ENCODE peak calls at places on chromosomes 16 and 17, in four cellular contexts. W is SK-N-SH, E is WTC11, Q is K562. V is an unnamed sample.

GRCh38 chr16:67926181-67926742 is 5.4 kb downstream of the CTRL start:
- DNase-seq in W (no peak), E (peak), Q (no peak), V (no peak)

GRCh38 chr16:10923146-10923649 is 19.1 kb downstream of the DEXI start:
- DNase-seq in W (no peak), E (no peak), Q (no peak), V (no peak)

GRCh38 chr16:22618842-22619241 is 108.2 kb downstream of the NPIPB5 start:
- DNase-seq in W (no peak), E (no peak), Q (no peak), V (no peak)

GRCh38 chr17:43982171-43982570 is 22.3 kb upstream of the NAGS start:
- DNase-seq in W (no peak), E (no peak), Q (no peak), V (no peak)

GRCh38 chr16:25433388-25433787 is 175.7 kb upstream of the ZKSCAN2 start:
- DNase-seq in W (no peak), E (no peak), Q (no peak), V (no peak)

GRCh38 chr16:17227278-17227677 is 243.5 kb downstream of the XYLT1 start:
- DNase-seq in W (no peak), E (peak), Q (no peak), V (no peak)

GRCh38 chr16:4373909-4374742 is 2.5 kb downstream of the VASN start:
- DNase-seq in W (no peak), E (peak), Q (peak), V (no peak)

GRCh38 chr17:69762359-69762758 is 312.7 kb upstream of the KCNJ16 start:
- DNase-seq in W (no peak), E (no peak), Q (no peak), V (no peak)

GRCh38 chr16:86991679-86992078 is 325.5 kb downstream of the C16orf95 start:
- DNase-seq in W (no peak), E (no peak), Q (no peak), V (no peak)

GRCh38 chr17:82497483-82498405 is 21.8 kb upstream of the FOXK2 start:
- DNase-seq in W (no peak), E (peak), Q (no peak), V (no peak)

GRCh38 chr16:89320717-89321501 is 103.4 kb downstream of the ZNF778 start:
- DNase-seq in W (no peak), E (peak), Q (peak), V (no peak)

GRCh38 chr17:79561486-79562116 is 49.2 kb downstream of the RBFOX3 start:
- DNase-seq in W (no peak), E (no peak), Q (no peak), V (no peak)

GRCh38 chr16:67298277-67298676 is 18.9 kb downstream of the PLEKHG4 start:
- DNase-seq in W (no peak), E (no peak), Q (no peak), V (no peak)

GRCh38 chr17:27384261-27384701 is 72.0 kb upstream of the KSR1 start:
- DNase-seq in W (no peak), E (no peak), Q (no peak), V (no peak)

GRCh38 chr17:34579017-34579946 is at the start of gene TMEM132E:
- DNase-seq in W (peak), E (peak), Q (no peak), V (no peak)

GRCh38 chr16:8655184-8655717 is 19.2 kb upstream of the ABAT start:
- DNase-seq in W (no peak), E (peak), Q (peak), V (peak)

GRCh38 chr17:37131064-37131463 is 182.3 kb downstream of the AATF start:
- DNase-seq in W (no peak), E (no peak), Q (no peak), V (no peak)

GRCh38 chr17:48056246-48056745 is 8.1 kb downstream of the NFE2L1 start:
- DNase-seq in W (no peak), E (no peak), Q (no peak), V (no peak)

GRCh38 chr17:30958187-30958586 is 12.7 kb upstream of the RNF135 start:
- DNase-seq in W (no peak), E (no peak), Q (no peak), V (no peak)

GRCh38 chr17:27247071-27247957 is 46.6 kb upstream of the WSB1 start:
- DNase-seq in W (no peak), E (no peak), Q (no peak), V (no peak)

GRCh38 chr16:20674684-20675487 is 22.6 kb downstream of the ACSM1 start:
- DNase-seq in W (no peak), E (no peak), Q (no peak), V (no peak)

GRCh38 chr16:80121522-80121909 is 419.3 kb upstream of the DYNLRB2 start:
- DNase-seq in W (no peak), E (no peak), Q (no peak), V (no peak)

GRCh38 chr17:17971431-17972125 is 622 bp downstream of the TOM1L2 start:
- DNase-seq in W (peak), E (no peak), Q (no peak), V (no peak)

GRCh38 chr16:22161999-22162657 is at the start of gene SDR42E2:
- DNase-seq in W (peak), E (peak), Q (peak), V (no peak)

GRCh38 chr17:43224146-43224705 is 4.2 kb downstream of the CCDC200 start:
- DNase-seq in W (no peak), E (no peak), Q (no peak), V (no peak)

GRCh38 chr16:30923554-30924085 is at the start of gene FBXL19:
- DNase-seq in W (peak), E (peak), Q (no peak), V (no peak)

GRCh38 chr17:32197987-32198386 is 55.7 kb downstream of the RHOT1 start:
- DNase-seq in W (no peak), E (no peak), Q (no peak), V (no peak)

GRCh38 chr17:19399750-19400450 is 11.1 kb upstream of the RNF112 start:
- DNase-seq in W (no peak), E (no peak), Q (no peak), V (no peak)

GRCh38 chr17:32763855-32764439 is 113.0 kb downstream of the MYO1D start:
- DNase-seq in W (no peak), E (no peak), Q (no peak), V (no peak)

GRCh38 chr17:10025976-10026785 is 121.1 kb upstream of the RCVRN start:
- DNase-seq in W (no peak), E (no peak), Q (no peak), V (no peak)

GRCh38 chr17:45225964-45226530 is 4.4 kb downstream of the FMNL1 start:
- DNase-seq in W (no peak), E (no peak), Q (peak), V (peak)

GRCh38 chr17:82775033-82775823 is 23.4 kb downstream of the TBCD start:
- DNase-seq in W (peak), E (peak), Q (peak), V (no peak)

GRCh38 chr16:81684901-81685300 is 94.2 kb upstream of the PLCG2 start:
- DNase-seq in W (no peak), E (no peak), Q (no peak), V (no peak)
- TF ChIP-seq USF1 in W (no peak), E (no peak), Q (no peak), V (no peak)

GRCh38 chr17:52740006-52740405 is 581.5 kb upstream of the CA10 start:
- DNase-seq in W (no peak), E (no peak), Q (no peak), V (no peak)
- TF ChIP-seq USF1 in W (no peak), E (no peak), Q (no peak), V (no peak)

DNA sequence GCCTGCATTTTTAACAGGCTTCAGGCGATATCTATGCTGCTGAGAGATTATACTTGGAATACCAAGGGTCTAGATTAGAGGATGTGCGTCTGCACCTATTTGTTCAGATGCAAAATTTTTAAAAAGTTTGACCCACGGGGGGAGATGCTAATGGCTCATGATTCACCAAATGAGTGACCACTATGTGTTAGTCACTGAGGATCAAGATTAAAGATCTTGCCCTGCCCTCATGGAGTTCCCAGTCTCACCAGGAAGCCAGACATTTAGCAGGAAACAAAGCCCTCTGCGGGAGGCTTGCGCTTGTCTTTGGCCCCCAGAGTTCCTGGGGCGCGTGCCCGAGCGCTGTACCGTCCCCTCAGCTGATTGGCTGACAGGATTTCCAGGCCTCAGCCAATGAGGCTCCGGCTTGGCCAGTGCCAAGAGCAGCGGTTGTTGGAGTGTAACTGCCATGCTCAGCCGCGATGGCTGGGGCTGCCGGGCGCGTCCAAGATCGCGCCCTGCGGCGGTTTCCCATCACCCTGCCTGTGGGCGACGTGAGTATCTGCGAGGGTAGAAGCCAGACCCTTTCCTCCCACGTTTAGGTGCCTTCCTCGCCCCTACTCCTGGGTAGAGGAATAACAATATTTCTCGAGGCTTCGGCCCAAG is 4.5 kb upstream of the DDX19B start:
- DNase-seq in W (no peak), E (no peak), Q (no peak), V (no peak)
- TF ChIP-seq USF1 in W (no peak), E (no peak), Q (no peak), V (no peak)

GRCh38 chr17:7136266-7136877 is 21.8 kb upstream of the ASGR2 start:
- DNase-seq in W (peak), E (peak), Q (peak), V (peak)
- TF ChIP-seq USF1 in W (no peak), E (no peak), Q (no peak), V (no peak)

GRCh38 chr17:63702223-63702577 is 2.3 kb upstream of the LIMD2 start:
- DNase-seq in W (no peak), E (no peak), Q (no peak), V (no peak)

GRCh38 chr17:63700528-63701441 is 860 bp upstream of the LIMD2 start:
- DNase-seq in W (peak), E (peak), Q (no peak), V (no peak)

GRCh38 chr17:63702616-63703015 is 2.7 kb upstream of the LIMD2 start:
- DNase-seq in W (no peak), E (no peak), Q (no peak), V (no peak)

GRCh38 chr17:63703029-63703428 is 3.1 kb upstream of the LIMD2 start:
- DNase-seq in W (no peak), E (no peak), Q (no peak), V (no peak)

DNA sequence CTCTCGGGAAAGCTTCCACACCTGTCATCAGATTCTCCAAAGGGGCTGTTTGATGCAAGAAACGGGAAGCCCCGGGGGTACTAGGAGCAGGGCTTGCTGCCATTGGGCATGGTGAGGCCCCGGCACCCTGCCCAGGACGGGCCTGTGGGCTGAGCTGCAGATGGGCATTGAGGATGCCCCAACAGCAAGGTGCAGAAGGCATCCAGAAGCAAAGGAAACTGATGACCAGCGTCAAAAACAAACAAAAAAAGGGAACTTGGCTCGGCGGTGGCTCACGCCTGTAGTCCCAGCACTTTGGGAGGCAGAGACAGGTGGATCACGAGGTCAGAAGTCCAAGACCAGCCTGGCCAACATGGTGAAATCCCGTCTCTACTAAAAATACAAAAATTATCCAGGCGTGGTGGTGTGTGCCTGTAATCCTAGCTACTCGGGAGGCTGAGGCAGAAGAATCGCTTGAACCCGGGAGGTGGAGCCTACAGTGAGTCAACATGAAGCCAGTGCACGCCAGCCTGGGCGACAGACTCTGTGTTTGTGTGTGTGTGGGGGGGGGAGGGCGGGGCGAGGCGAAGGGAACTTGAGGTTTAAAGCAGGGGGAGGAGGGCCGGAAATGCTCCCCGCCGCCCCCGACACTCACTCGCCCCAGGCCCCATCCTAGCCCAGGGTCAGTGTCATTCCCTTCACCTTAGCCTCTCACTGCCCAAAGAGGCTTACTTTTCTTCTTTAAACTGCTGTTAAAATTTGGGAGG is 1.7 kb upstream of the LIMD2 start:
- DNase-seq in W (no peak), E (no peak), Q (peak), V (no peak)
- TF ChIP-seq USF1 in W (no peak), E (no peak), Q (no peak), V (no peak)